ENCODE peak calls at places on chromosomes 5 and 9, in nine cellular contexts. One of them, this sample, is unnamed.
A peak's percentile ranks its signal among the peaks of the same experiment; 100 is the strongest.

GRCh38 chr5:135372654-135373381 is 26.2 kb downstream of the MACROH2A1 start:
- DNase-seq in left colon: no peak
- DNase-seq in left lung: no peak
- DNase-seq in HTR-8/SVneo: no peak
- DNase-seq in Calu3: no peak
- DNase-seq in iris pigment epithelial cell: no peak
- DNase-seq in M059J: no peak
- DNase-seq in heart right ventricle: no peak
- DNase-seq in mucosa of gallbladder: no peak
- DNase-seq in this sample: no peak

GRCh38 chr5:84494453-84494852 is 109.8 kb upstream of the EDIL3 start:
- DNase-seq in left colon: no peak
- DNase-seq in left lung: no peak
- DNase-seq in HTR-8/SVneo: no peak
- DNase-seq in Calu3: no peak
- DNase-seq in iris pigment epithelial cell: peak; percentile 81
- DNase-seq in M059J: peak; percentile 93
- DNase-seq in heart right ventricle: no peak
- DNase-seq in mucosa of gallbladder: no peak
- DNase-seq in this sample: peak; percentile 67

GRCh38 chr5:138665261-138665660 is 88.0 kb upstream of the CTNNA1 start:
- DNase-seq in left colon: no peak
- DNase-seq in left lung: peak; percentile 25
- DNase-seq in HTR-8/SVneo: no peak
- DNase-seq in Calu3: no peak
- DNase-seq in iris pigment epithelial cell: no peak
- DNase-seq in M059J: no peak
- DNase-seq in heart right ventricle: no peak
- DNase-seq in mucosa of gallbladder: no peak
- DNase-seq in this sample: no peak

GRCh38 chr9:36328798-36329411 is 70.7 kb upstream of the GNE start:
- DNase-seq in left colon: no peak
- DNase-seq in left lung: no peak
- DNase-seq in HTR-8/SVneo: peak; percentile 72
- DNase-seq in Calu3: no peak
- DNase-seq in iris pigment epithelial cell: peak; percentile 75
- DNase-seq in M059J: peak; percentile 78
- DNase-seq in heart right ventricle: no peak
- DNase-seq in mucosa of gallbladder: peak; percentile 61
- DNase-seq in this sample: peak; percentile 88

GRCh38 chr9:127035948-127036347 is 86.5 kb downstream of the ANGPTL2 start:
- DNase-seq in left colon: no peak
- DNase-seq in left lung: no peak
- DNase-seq in HTR-8/SVneo: no peak
- DNase-seq in Calu3: no peak
- DNase-seq in iris pigment epithelial cell: no peak
- DNase-seq in M059J: no peak
- DNase-seq in heart right ventricle: peak; percentile 59
- DNase-seq in mucosa of gallbladder: peak; percentile 24
- DNase-seq in this sample: peak; percentile 97

GRCh38 chr5:147310059-147310704 is 75.4 kb downstream of the STK32A start:
- DNase-seq in left colon: peak; percentile 89
- DNase-seq in left lung: peak; percentile 90
- DNase-seq in HTR-8/SVneo: peak; percentile 57
- DNase-seq in Calu3: peak; percentile 93
- DNase-seq in iris pigment epithelial cell: peak; percentile 34
- DNase-seq in M059J: peak; percentile 94
- DNase-seq in heart right ventricle: peak; percentile 23
- DNase-seq in mucosa of gallbladder: peak; percentile 85
- DNase-seq in this sample: peak; percentile 69

GRCh38 chr5:23139338-23140171 is 286.4 kb upstream of the CDH12 start:
- DNase-seq in left colon: no peak
- DNase-seq in left lung: no peak
- DNase-seq in HTR-8/SVneo: peak; percentile 21
- DNase-seq in Calu3: no peak
- DNase-seq in iris pigment epithelial cell: peak; percentile 35
- DNase-seq in M059J: no peak
- DNase-seq in heart right ventricle: no peak
- DNase-seq in mucosa of gallbladder: no peak
- DNase-seq in this sample: peak; percentile 25

GRCh38 chr9:94681508-94681907 is 42.2 kb upstream of the FBP1 start:
- DNase-seq in left colon: peak; percentile 60
- DNase-seq in left lung: peak; percentile 84
- DNase-seq in HTR-8/SVneo: peak; percentile 56
- DNase-seq in Calu3: peak; percentile 66
- DNase-seq in iris pigment epithelial cell: peak; percentile 75
- DNase-seq in M059J: peak; percentile 87
- DNase-seq in heart right ventricle: peak; percentile 68
- DNase-seq in mucosa of gallbladder: peak; percentile 79
- DNase-seq in this sample: peak; percentile 85

GRCh38 chr9:95024097-95024671 is 293.3 kb downstream of the FANCC start:
- DNase-seq in left colon: no peak
- DNase-seq in left lung: no peak
- DNase-seq in HTR-8/SVneo: no peak
- DNase-seq in Calu3: no peak
- DNase-seq in iris pigment epithelial cell: peak; percentile 15
- DNase-seq in M059J: peak; percentile 51
- DNase-seq in heart right ventricle: peak; percentile 37
- DNase-seq in mucosa of gallbladder: no peak
- DNase-seq in this sample: no peak